ENCODE peak calls at places on chromosomes 4 and X, in ten cellular contexts. One of them, this sample, is unnamed.

GRCh38 chrX:54043084-54043483 is 1.2 kb downstream of the PHF8 start:
- DNase-seq in SK-N-SH: no peak
- DNase-seq in sigmoid colon: no peak
- DNase-seq in stomach: no peak
- DNase-seq in HepG2: no peak
- DNase-seq in vagina: no peak
- DNase-seq in suprapubic skin: no peak
- DNase-seq in breast epithelium: no peak
- DNase-seq in endothelial cell of umbilical vein: no peak
- DNase-seq in SK-N-MC: no peak
- DNase-seq in this sample: no peak

GRCh38 chrX:84475101-84475500 is 27.2 kb downstream of the HDX start:
- DNase-seq in SK-N-SH: no peak
- DNase-seq in sigmoid colon: no peak
- DNase-seq in stomach: no peak
- DNase-seq in HepG2: no peak
- DNase-seq in vagina: no peak
- DNase-seq in suprapubic skin: no peak
- DNase-seq in breast epithelium: no peak
- DNase-seq in endothelial cell of umbilical vein: no peak
- DNase-seq in SK-N-MC: no peak
- DNase-seq in this sample: no peak

GRCh38 chr4:35556387-35556786 is 687.9 kb downstream of the ARAP2 start:
- DNase-seq in SK-N-SH: no peak
- DNase-seq in sigmoid colon: no peak
- DNase-seq in stomach: no peak
- DNase-seq in HepG2: no peak
- DNase-seq in vagina: no peak
- DNase-seq in suprapubic skin: no peak
- DNase-seq in breast epithelium: no peak
- DNase-seq in endothelial cell of umbilical vein: no peak
- DNase-seq in SK-N-MC: no peak
- DNase-seq in this sample: no peak

GRCh38 chr4:186204611-186205144 is 13.3 kb downstream of the CYP4V2 start:
- DNase-seq in SK-N-SH: no peak
- DNase-seq in sigmoid colon: no peak
- DNase-seq in stomach: peak
- DNase-seq in HepG2: no peak
- DNase-seq in vagina: no peak
- DNase-seq in suprapubic skin: no peak
- DNase-seq in breast epithelium: no peak
- DNase-seq in endothelial cell of umbilical vein: no peak
- DNase-seq in SK-N-MC: no peak
- DNase-seq in this sample: no peak

GRCh38 chr4:158112612-158113011 is 60.2 kb downstream of the GASK1B start:
- DNase-seq in SK-N-SH: no peak
- DNase-seq in sigmoid colon: no peak
- DNase-seq in stomach: no peak
- DNase-seq in HepG2: no peak
- DNase-seq in vagina: no peak
- DNase-seq in suprapubic skin: no peak
- DNase-seq in breast epithelium: no peak
- DNase-seq in endothelial cell of umbilical vein: peak
- DNase-seq in SK-N-MC: no peak
- DNase-seq in this sample: no peak

GRCh38 chr4:56424697-56425514 is 10.5 kb downstream of the PPAT start:
- DNase-seq in SK-N-SH: peak
- DNase-seq in sigmoid colon: no peak
- DNase-seq in stomach: peak
- DNase-seq in HepG2: no peak
- DNase-seq in vagina: no peak
- DNase-seq in suprapubic skin: no peak
- DNase-seq in breast epithelium: no peak
- DNase-seq in endothelial cell of umbilical vein: peak
- DNase-seq in SK-N-MC: no peak
- DNase-seq in this sample: no peak

GRCh38 chr4:173448919-173449641 is 50.2 kb upstream of the SCRG1 start:
- DNase-seq in SK-N-SH: peak
- DNase-seq in sigmoid colon: no peak
- DNase-seq in stomach: no peak
- DNase-seq in HepG2: no peak
- DNase-seq in vagina: no peak
- DNase-seq in suprapubic skin: no peak
- DNase-seq in breast epithelium: no peak
- DNase-seq in endothelial cell of umbilical vein: no peak
- DNase-seq in SK-N-MC: no peak
- DNase-seq in this sample: no peak

GRCh38 chr4:112279025-112279881 is 6.5 kb downstream of the TIFA start:
- DNase-seq in SK-N-SH: no peak
- DNase-seq in sigmoid colon: no peak
- DNase-seq in stomach: no peak
- DNase-seq in HepG2: peak
- DNase-seq in vagina: no peak
- DNase-seq in suprapubic skin: no peak
- DNase-seq in breast epithelium: no peak
- DNase-seq in endothelial cell of umbilical vein: no peak
- DNase-seq in SK-N-MC: no peak
- DNase-seq in this sample: no peak

GRCh38 chr4:314296-314903 is 9.1 kb upstream of the ZNF732 start:
- DNase-seq in SK-N-SH: no peak
- DNase-seq in sigmoid colon: no peak
- DNase-seq in stomach: no peak
- DNase-seq in HepG2: no peak
- DNase-seq in vagina: no peak
- DNase-seq in suprapubic skin: no peak
- DNase-seq in breast epithelium: no peak
- DNase-seq in endothelial cell of umbilical vein: no peak
- DNase-seq in SK-N-MC: no peak
- DNase-seq in this sample: no peak

GRCh38 chrX:49164589-49165360 is 2.2 kb downstream of the MAGIX start:
- DNase-seq in SK-N-SH: peak
- DNase-seq in sigmoid colon: no peak
- DNase-seq in stomach: no peak
- DNase-seq in HepG2: no peak
- DNase-seq in vagina: no peak
- DNase-seq in suprapubic skin: no peak
- DNase-seq in breast epithelium: no peak
- DNase-seq in endothelial cell of umbilical vein: no peak
- DNase-seq in SK-N-MC: no peak
- DNase-seq in this sample: no peak

GRCh38 chr4:76301068-76301774 is 5.3 kb upstream of the STBD1 start:
- DNase-seq in SK-N-SH: no peak
- DNase-seq in sigmoid colon: no peak
- DNase-seq in stomach: no peak
- DNase-seq in HepG2: peak
- DNase-seq in vagina: no peak
- DNase-seq in suprapubic skin: no peak
- DNase-seq in breast epithelium: no peak
- DNase-seq in endothelial cell of umbilical vein: no peak
- DNase-seq in SK-N-MC: no peak
- DNase-seq in this sample: peak

GRCh38 chrX:1450381-1451161 is 2.1 kb downstream of the ASMTL start:
- DNase-seq in SK-N-SH: no peak
- DNase-seq in sigmoid colon: peak
- DNase-seq in stomach: no peak
- DNase-seq in HepG2: no peak
- DNase-seq in vagina: peak
- DNase-seq in suprapubic skin: peak
- DNase-seq in breast epithelium: no peak
- DNase-seq in endothelial cell of umbilical vein: no peak
- DNase-seq in SK-N-MC: no peak
- DNase-seq in this sample: no peak

GRCh38 chr4:110615366-110616161 is 7.3 kb downstream of the PITX2 start:
- DNase-seq in SK-N-SH: no peak
- DNase-seq in sigmoid colon: no peak
- DNase-seq in stomach: no peak
- DNase-seq in HepG2: no peak
- DNase-seq in vagina: no peak
- DNase-seq in suprapubic skin: no peak
- DNase-seq in breast epithelium: no peak
- DNase-seq in endothelial cell of umbilical vein: no peak
- DNase-seq in SK-N-MC: no peak
- DNase-seq in this sample: no peak

GRCh38 chr4:153248641-153249198 is 44.5 kb downstream of the TRIM2 start:
- DNase-seq in SK-N-SH: peak
- DNase-seq in sigmoid colon: no peak
- DNase-seq in stomach: no peak
- DNase-seq in HepG2: no peak
- DNase-seq in vagina: no peak
- DNase-seq in suprapubic skin: peak
- DNase-seq in breast epithelium: no peak
- DNase-seq in endothelial cell of umbilical vein: no peak
- DNase-seq in SK-N-MC: no peak
- DNase-seq in this sample: no peak

GRCh38 chr4:153255233-153255632 is 51.0 kb downstream of the TRIM2 start:
- DNase-seq in SK-N-SH: no peak
- DNase-seq in sigmoid colon: no peak
- DNase-seq in stomach: no peak
- DNase-seq in HepG2: no peak
- DNase-seq in vagina: no peak
- DNase-seq in suprapubic skin: no peak
- DNase-seq in breast epithelium: no peak
- DNase-seq in endothelial cell of umbilical vein: no peak
- DNase-seq in SK-N-MC: no peak
- DNase-seq in this sample: no peak

GRCh38 chr4:153249199-153250154 is 45.2 kb downstream of the TRIM2 start:
- DNase-seq in SK-N-SH: peak
- DNase-seq in sigmoid colon: peak
- DNase-seq in stomach: peak
- DNase-seq in HepG2: peak
- DNase-seq in vagina: no peak
- DNase-seq in suprapubic skin: peak
- DNase-seq in breast epithelium: peak
- DNase-seq in endothelial cell of umbilical vein: peak
- DNase-seq in SK-N-MC: no peak
- DNase-seq in this sample: no peak

GRCh38 chr4:153247116-153247490 is 42.9 kb downstream of the TRIM2 start:
- DNase-seq in SK-N-SH: no peak
- DNase-seq in sigmoid colon: no peak
- DNase-seq in stomach: no peak
- DNase-seq in HepG2: no peak
- DNase-seq in vagina: no peak
- DNase-seq in suprapubic skin: no peak
- DNase-seq in breast epithelium: no peak
- DNase-seq in endothelial cell of umbilical vein: no peak
- DNase-seq in SK-N-MC: no peak
- DNase-seq in this sample: no peak

DNA sequence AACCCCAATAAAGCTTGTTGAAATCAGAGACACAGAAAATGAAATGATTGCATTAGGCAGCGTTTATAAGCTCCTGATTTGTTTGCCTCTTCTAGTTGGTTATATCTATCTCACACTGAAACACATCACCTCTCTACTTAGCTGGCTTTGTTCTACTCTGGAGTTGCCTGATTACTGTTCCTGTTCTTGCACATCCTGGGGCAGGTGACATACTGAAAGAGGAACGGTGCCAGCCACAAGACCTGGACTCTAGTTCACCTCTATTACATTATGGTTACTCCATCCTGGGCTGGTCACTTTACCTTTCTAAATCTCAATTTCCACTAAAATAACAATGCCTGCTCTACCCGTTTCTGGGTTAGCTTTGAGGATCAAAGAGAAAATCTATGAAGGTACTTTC is 47.9 kb downstream of the TRIM2 start:
- DNase-seq in SK-N-SH: no peak
- DNase-seq in sigmoid colon: no peak
- DNase-seq in stomach: no peak
- DNase-seq in HepG2: no peak
- DNase-seq in vagina: no peak
- DNase-seq in suprapubic skin: no peak
- DNase-seq in breast epithelium: no peak
- DNase-seq in endothelial cell of umbilical vein: no peak
- DNase-seq in SK-N-MC: no peak
- DNase-seq in this sample: no peak
- TF ChIP-seq POLR2AphosphoS5 in SK-N-SH: no peak
- TF ChIP-seq POLR2AphosphoS5 in sigmoid colon: no peak
- TF ChIP-seq POLR2AphosphoS5 in stomach: no peak
- TF ChIP-seq POLR2AphosphoS5 in HepG2: no peak
- TF ChIP-seq POLR2AphosphoS5 in vagina: no peak
- TF ChIP-seq POLR2AphosphoS5 in suprapubic skin: no peak
- TF ChIP-seq POLR2AphosphoS5 in breast epithelium: no peak
- TF ChIP-seq POLR2AphosphoS5 in endothelial cell of umbilical vein: no peak
- TF ChIP-seq POLR2AphosphoS5 in SK-N-MC: no peak
- TF ChIP-seq POLR2AphosphoS5 in this sample: no peak

GRCh38 chrX:45758319-45758718 is 557.6 kb upstream of the DIPK2B start:
- DNase-seq in SK-N-SH: no peak
- DNase-seq in sigmoid colon: no peak
- DNase-seq in stomach: no peak
- DNase-seq in HepG2: no peak
- DNase-seq in vagina: no peak
- DNase-seq in suprapubic skin: no peak
- DNase-seq in breast epithelium: no peak
- DNase-seq in endothelial cell of umbilical vein: peak
- DNase-seq in SK-N-MC: no peak
- DNase-seq in this sample: no peak
- H3K27ac ChIP-seq in SK-N-SH: peak
- H3K27ac ChIP-seq in sigmoid colon: peak
- H3K27ac ChIP-seq in stomach: peak
- H3K27ac ChIP-seq in HepG2: no peak
- H3K27ac ChIP-seq in vagina: no peak
- H3K27ac ChIP-seq in suprapubic skin: peak
- H3K27ac ChIP-seq in breast epithelium: peak
- H3K27ac ChIP-seq in endothelial cell of umbilical vein: peak
- H3K27ac ChIP-seq in SK-N-MC: no peak
- H3K27ac ChIP-seq in this sample: peak

DNA sequence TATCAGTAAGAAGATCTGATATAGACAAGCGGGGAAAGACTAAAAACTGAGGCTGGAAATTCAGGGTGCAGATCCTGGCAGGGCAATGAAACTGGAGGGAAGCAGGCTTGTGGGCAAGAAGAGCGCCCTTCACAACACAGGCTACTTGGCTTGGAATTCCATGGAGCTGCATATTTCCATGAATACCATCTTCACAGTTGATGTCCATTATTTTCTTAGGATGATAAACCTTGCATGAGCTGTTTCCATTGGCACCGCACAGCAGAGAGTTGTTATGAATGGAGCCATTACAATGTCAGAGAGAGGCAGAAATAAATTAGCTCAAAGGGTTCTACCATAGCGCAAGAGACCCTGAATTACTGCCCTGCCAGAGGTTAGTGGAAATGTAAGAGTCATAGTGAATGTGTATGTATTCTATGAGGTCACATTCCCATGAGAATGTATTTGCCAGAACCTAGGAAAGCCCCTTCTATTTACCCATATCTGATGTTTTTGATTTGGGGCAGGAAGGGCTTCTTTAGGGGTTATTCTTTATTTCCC is 215.5 kb downstream of the PALLD start:
- DNase-seq in SK-N-SH: no peak
- DNase-seq in sigmoid colon: no peak
- DNase-seq in stomach: no peak
- DNase-seq in HepG2: no peak
- DNase-seq in vagina: no peak
- DNase-seq in suprapubic skin: no peak
- DNase-seq in breast epithelium: no peak
- DNase-seq in endothelial cell of umbilical vein: peak
- DNase-seq in SK-N-MC: no peak
- DNase-seq in this sample: no peak
- TF ChIP-seq POLR2AphosphoS5 in SK-N-SH: no peak
- TF ChIP-seq POLR2AphosphoS5 in sigmoid colon: no peak
- TF ChIP-seq POLR2AphosphoS5 in stomach: no peak
- TF ChIP-seq POLR2AphosphoS5 in HepG2: no peak
- TF ChIP-seq POLR2AphosphoS5 in vagina: no peak
- TF ChIP-seq POLR2AphosphoS5 in suprapubic skin: no peak
- TF ChIP-seq POLR2AphosphoS5 in breast epithelium: no peak
- TF ChIP-seq POLR2AphosphoS5 in endothelial cell of umbilical vein: no peak
- TF ChIP-seq POLR2AphosphoS5 in SK-N-MC: no peak
- TF ChIP-seq POLR2AphosphoS5 in this sample: no peak

GRCh38 chr4:41524446-41524845 is 13.5 kb upstream of the LIMCH1 start:
- DNase-seq in SK-N-SH: peak
- DNase-seq in sigmoid colon: no peak
- DNase-seq in stomach: no peak
- DNase-seq in HepG2: no peak
- DNase-seq in vagina: no peak
- DNase-seq in suprapubic skin: no peak
- DNase-seq in breast epithelium: no peak
- DNase-seq in endothelial cell of umbilical vein: no peak
- DNase-seq in SK-N-MC: no peak
- DNase-seq in this sample: no peak
- H3K27ac ChIP-seq in SK-N-SH: no peak
- H3K27ac ChIP-seq in sigmoid colon: no peak
- H3K27ac ChIP-seq in stomach: no peak
- H3K27ac ChIP-seq in HepG2: no peak
- H3K27ac ChIP-seq in vagina: no peak
- H3K27ac ChIP-seq in suprapubic skin: no peak
- H3K27ac ChIP-seq in breast epithelium: no peak
- H3K27ac ChIP-seq in endothelial cell of umbilical vein: peak
- H3K27ac ChIP-seq in SK-N-MC: no peak
- H3K27ac ChIP-seq in this sample: no peak

This sample was measured in Panc1.